ENCODE peak calls at places on chromosomes 2 and 18, in nine cellular contexts. Y is endodermal cell; R is mammary epithelial cell; L is effector memory CD4-positive, alpha-beta T cell; Z is breast epithelium; A is mesendoderm; I is CD8-positive, alpha-beta memory T cell; Q is sigmoid colon; W is kidney. B is an unnamed sample. For H3K36me3, the result is how much of the 10 kb centered on the place peaks cover.

GRCh38 chr2:160208662-160209229 is 8.7 kb upstream of the ITGB6 start:
- DNase-seq in L (no peak), Z (no peak), Y (peak), A (peak), I (no peak), Q (no peak), R (no peak), W (no peak), B (no peak)

GRCh38 chr2:231294116-231294515 is 95.7 kb downstream of the ARMC9 start:
- DNase-seq in A (no peak), R (no peak), L (no peak), Y (peak), Z (no peak), Q (no peak), I (no peak), W (no peak), B (no peak)

GRCh38 chr2:239304533-239305221 is 96.1 kb downstream of the HDAC4 start:
- DNase-seq in W (no peak), Z (no peak), I (no peak), Y (peak), Q (peak), R (no peak), L (no peak), A (no peak), B (no peak)

GRCh38 chr2:77713412-77713811 is 191.2 kb upstream of the LRRTM4 start:
- DNase-seq in R (no peak), W (no peak), Y (no peak), I (no peak), L (no peak), Q (no peak), Z (no peak), A (peak), B (no peak)

GRCh38 chr18:35267161-35267651 is 22.8 kb downstream of the ZSCAN30 start:
- DNase-seq in Z (peak), Q (peak), W (peak), A (no peak), L (peak), R (no peak), I (peak), Y (no peak), B (no peak)

GRCh38 chr2:164386226-164386625 is 235.1 kb downstream of the GRB14 start:
- DNase-seq in Q (no peak), I (no peak), A (no peak), W (no peak), R (no peak), L (no peak), Z (no peak), Y (no peak), B (no peak)

GRCh38 chr18:35390956-35391695 is 14.0 kb upstream of the ZNF396 start:
- DNase-seq in A (no peak), R (no peak), Y (no peak), I (no peak), Q (no peak), L (no peak), Z (no peak), W (no peak), B (no peak)

GRCh38 chr18:55150001-55150400 is 190.7 kb upstream of the CCDC68 start:
- DNase-seq in A (no peak), R (no peak), W (no peak), I (no peak), Z (no peak), L (no peak), Q (peak), Y (no peak), B (no peak)

GRCh38 chr2:63486861-63487290 is 101.4 kb downstream of the WDPCP start:
- DNase-seq in Z (no peak), A (peak), W (no peak), Q (no peak), R (no peak), L (no peak), Y (no peak), I (no peak), B (no peak)

GRCh38 chr2:142883526-142883925 is 6.1 kb downstream of the KYNU start:
- DNase-seq in L (no peak), I (no peak), Y (no peak), A (no peak), Q (no peak), Z (no peak), R (no peak), W (no peak), B (no peak)

GRCh38 chr18:3345452-3345851 is 83.5 kb downstream of the MYL12B start:
- DNase-seq in Q (no peak), W (no peak), A (no peak), Y (no peak), I (no peak), R (peak), Z (no peak), L (no peak), B (no peak)

GRCh38 chr2:215756351-215756731 is 257.0 kb downstream of the MREG start:
- DNase-seq in L (no peak), Z (no peak), I (no peak), Q (no peak), Y (no peak), A (no peak), R (no peak), W (no peak), B (no peak)

GRCh38 chr2:151827564-151828142 is 568 bp downstream of the ARL5A start:
- DNase-seq in I (no peak), R (no peak), Y (peak), A (peak), Q (peak), W (peak), Z (no peak), L (no peak), B (peak)

GRCh38 chr2:177474904-177475474 is 82.4 kb downstream of the AGPS start:
- DNase-seq in A (peak), Z (no peak), Y (no peak), I (no peak), L (no peak), Q (no peak), R (no peak), W (no peak), B (no peak)

GRCh38 chr2:175373001-175373727 is 191.7 kb upstream of the ATP5MC3 start:
- DNase-seq in W (no peak), A (no peak), L (no peak), Z (no peak), Y (no peak), R (no peak), Q (no peak), I (no peak), B (no peak)

GRCh38 chr2:80364511-80365212 is 60.1 kb upstream of the LRRTM1 start:
- DNase-seq in L (no peak), R (no peak), Y (no peak), Q (no peak), Z (no peak), W (no peak), A (peak), I (no peak), B (no peak)

GRCh38 chr2:1751768-1752725 is 7.7 kb upstream of the PXDN start:
- DNase-seq in W (peak), Y (peak), Q (no peak), Z (no peak), I (no peak), R (no peak), L (no peak), A (peak), B (no peak)

GRCh38 chr2:109448946-109449788 is 164.6 kb downstream of the SEPTIN10 start:
- DNase-seq in I (no peak), W (no peak), Y (peak), Q (peak), R (peak), A (peak), L (no peak), Z (peak), B (no peak)

GRCh38 chr2:65639156-65639876 is 206.9 kb upstream of the SPRED2 start:
- DNase-seq in A (peak), W (no peak), R (peak), Z (no peak), I (no peak), L (no peak), Q (peak), Y (no peak), B (peak)

GRCh38 chr2:109098251-109098920 is 30.6 kb upstream of the SH3RF3 start:
- DNase-seq in L (no peak), Z (no peak), A (peak), I (no peak), W (no peak), Q (no peak), Y (no peak), R (peak), B (no peak)

GRCh38 chr2:46684661-46685060 is 205.3 kb downstream of the TMEM247 start:
- DNase-seq in A (no peak), I (no peak), R (no peak), Q (no peak), L (no peak), Y (no peak), Z (no peak), W (no peak), B (no peak)

GRCh38 chr18:62643181-62643580 is 72.2 kb upstream of the PHLPP1 start:
- DNase-seq in W (no peak), R (no peak), Y (no peak), Z (no peak), I (no peak), Q (no peak), A (no peak), L (no peak), B (no peak)

GRCh38 chr2:180690611-180691010 is 289.8 kb upstream of the UBE2E3 start:
- DNase-seq in I (no peak), Y (no peak), Z (no peak), A (no peak), Q (no peak), W (no peak), R (peak), L (no peak), B (no peak)

GRCh38 chr2:41657231-41657630 is 390.6 kb upstream of the PKDCC start:
- DNase-seq in Y (no peak), A (no peak), R (no peak), L (no peak), I (no peak), Q (no peak), W (no peak), Z (no peak), B (no peak)

GRCh38 chr2:26724004-26724750 is 31.7 kb downstream of the KCNK3 start:
- DNase-seq in Y (no peak), I (no peak), Q (peak), Z (no peak), L (no peak), A (no peak), W (peak), R (peak), B (peak)

GRCh38 chr18:57150828-57151227 is 3.9 kb downstream of the BOD1L2 start:
- DNase-seq in A (peak), L (no peak), R (no peak), Y (peak), I (no peak), Q (no peak), W (peak), Z (no peak), B (peak)

GRCh38 chr2:79817288-79817687 is 304.4 kb downstream of the CTNNA2 start:
- DNase-seq in Q (no peak), W (no peak), Y (no peak), R (no peak), I (no peak), A (no peak), Z (no peak), L (no peak), B (no peak)

GRCh38 chr2:174688079-174688478 is 76.2 kb downstream of the CHRNA1 start:
- DNase-seq in Z (no peak), Q (no peak), Y (no peak), R (peak), W (no peak), L (no peak), I (peak), A (no peak), B (peak)

GRCh38 chr2:38138419-38138818 is 62.5 kb upstream of the CYP1B1 start:
- DNase-seq in L (no peak), A (no peak), Y (no peak), Q (no peak), R (no peak), W (no peak), Z (no peak), I (no peak), B (no peak)

GRCh38 chr2:62219407-62220159 is 23.7 kb downstream of the B3GNT2 start:
- DNase-seq in A (no peak), W (no peak), L (no peak), R (no peak), Y (no peak), I (no peak), Z (no peak), Q (no peak), B (no peak)

GRCh38 chr2:202758128-202758527 is 113.4 kb downstream of the ICA1L start:
- DNase-seq in Y (no peak), Z (no peak), I (no peak), A (no peak), W (no peak), L (no peak), R (no peak), Q (no peak), B (no peak)

GRCh38 chr2:69774984-69775982 is 33.3 kb downstream of the ANXA4 start:
- DNase-seq in Z (no peak), L (peak), I (peak), Y (no peak), R (no peak), A (no peak), W (no peak), Q (no peak), B (no peak)

GRCh38 chr2:100596465-100596864 is 33.7 kb downstream of the PDCL3 start:
- DNase-seq in Q (no peak), R (no peak), Y (no peak), W (no peak), L (no peak), I (no peak), Z (no peak), A (no peak), B (no peak)

GRCh38 chr2:216700088-216700567 is 4.8 kb upstream of the IGFBP5 start:
- DNase-seq in W (no peak), Y (no peak), L (no peak), Z (no peak), I (no peak), A (no peak), Q (peak), R (no peak), B (no peak)

GRCh38 chr2:234996467-234997270 is 44.9 kb downstream of the SH3BP4 start:
- DNase-seq in I (no peak), Y (peak), A (peak), Z (no peak), L (no peak), Q (peak), R (no peak), W (peak), B (no peak)

GRCh38 chr2:62084823-62085222 is 111.1 kb upstream of the B3GNT2 start:
- DNase-seq in A (no peak), Z (no peak), W (no peak), Y (no peak), R (no peak), L (no peak), I (no peak), Q (no peak), B (no peak)

GRCh38 chr18:58578321-58578720 is 50.6 kb downstream of the ALPK2 start:
- DNase-seq in Y (no peak), Z (no peak), L (no peak), A (no peak), R (no peak), W (no peak), Q (no peak), I (no peak), B (no peak)
- H3K4me3 ChIP-seq in Y (peak), Z (no peak), L (no peak), A (no peak), R (no peak), W (peak), Q (no peak), I (no peak), B (no peak)

GRCh38 chr2:60158262-60158661 is 395.2 kb downstream of the BCL11A start:
- DNase-seq in Q (no peak), I (no peak), Z (no peak), W (no peak), L (no peak), R (no peak), Y (no peak), A (no peak), B (no peak)

GRCh38 chr2:60148717-60149116 is 404.7 kb downstream of the BCL11A start:
- DNase-seq in Q (no peak), W (no peak), A (no peak), L (no peak), I (no peak), Z (no peak), R (no peak), Y (no peak), B (no peak)

GRCh38 chr2:60157283-60157682 is 396.2 kb downstream of the BCL11A start:
- DNase-seq in W (no peak), R (no peak), A (no peak), Y (no peak), I (no peak), Z (no peak), L (no peak), Q (no peak), B (no peak)

GRCh38 chr2:60149151-60149550 is 404.3 kb downstream of the BCL11A start:
- DNase-seq in Z (no peak), W (no peak), Q (no peak), R (no peak), A (no peak), L (no peak), Y (no peak), I (no peak), B (no peak)

GRCh38 chr2:60152226-60152833 is 401.1 kb downstream of the BCL11A start:
- DNase-seq in Z (no peak), R (peak), L (no peak), Y (no peak), I (no peak), W (no peak), A (peak), Q (no peak), B (peak)
- H3K36me3 ChIP-seq in Z (under half), R (under half), L (under half), Y (under half), I (under half), W (under half), A (under half), Q (under half), B (under half)

GRCh38 chr2:25419678-25420242 is 78.0 kb upstream of the DNMT3A start:
- DNase-seq in W (no peak), Y (no peak), A (no peak), L (no peak), I (no peak), R (no peak), Q (no peak), Z (no peak), B (no peak)
- H3K4me3 ChIP-seq in W (no peak), Y (no peak), A (no peak), L (no peak), I (no peak), R (no peak), Q (no peak), Z (no peak), B (no peak)

DNA sequence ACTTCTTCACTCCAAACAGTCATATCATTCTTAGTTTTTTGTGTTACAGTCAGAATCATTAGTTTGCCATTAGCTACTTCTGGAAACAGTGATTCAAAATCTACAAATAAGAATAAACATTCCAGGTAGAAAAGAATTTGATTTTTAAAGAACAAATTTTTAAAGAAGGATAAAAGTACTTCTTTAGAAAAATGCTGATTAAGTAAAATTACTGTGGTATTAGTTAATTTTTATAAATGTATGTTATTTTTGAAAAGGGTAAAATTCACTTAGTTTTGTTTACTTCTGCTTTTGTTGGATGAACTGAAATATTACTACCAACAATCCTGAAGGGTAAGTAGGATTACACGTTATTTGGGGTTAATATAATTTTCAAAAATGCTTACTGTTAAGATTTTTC is 11.8 kb downstream of the MMADHC start:
- DNase-seq in A (no peak), Q (no peak), Z (no peak), I (no peak), R (no peak), L (no peak), Y (no peak), W (no peak), B (no peak)
- H3K36me3 ChIP-seq in A (under half), Q (under half), Z (under half), I (half or more), R (half or more), L (half or more), Y (half or more), W (under half), B (under half)